ENCODE peak calls at places on chromosomes 11 and 22, in seven cellular contexts. A is MV-4-11; V is HCEC 1CT; D is GM18507; Z is GM23248; S is naive thymus-derived CD4-positive, alpha-beta T cell; I is activated naive CD4-positive, alpha-beta T cell treated with anti-CD3 and anti-CD28 coated beads, Interleukin-2, amount 10 ng/mL, durations not matched to agents 7 days and 5 days. H is an unnamed sample.

GRCh38 chr11:119472186-119472855 is 49.3 kb upstream of the THY1 start:
- DNase-seq in A (peak), V (peak), D (no peak), Z (peak), S (no peak), I (no peak), H (no peak)

GRCh38 chr11:3086114-3086513 is 28.9 kb upstream of the CARS1 start:
- DNase-seq in A (no peak), V (no peak), D (no peak), Z (no peak), S (no peak), I (no peak), H (no peak)

GRCh38 chr22:41917375-41917905 is 2.6 kb upstream of the SHISA8 start:
- DNase-seq in A (no peak), V (no peak), D (no peak), Z (no peak), S (no peak), I (no peak), H (no peak)

GRCh38 chr22:48949375-48950149 is 878.1 kb downstream of the BRD1 start:
- DNase-seq in A (no peak), V (no peak), D (no peak), Z (no peak), S (no peak), I (no peak), H (no peak)

GRCh38 chr11:44623716-44624491 is 58.4 kb downstream of the CD82 start:
- DNase-seq in A (no peak), V (no peak), D (no peak), Z (no peak), S (no peak), I (peak), H (no peak)

GRCh38 chr11:113603277-113604059 is 102.6 kb downstream of the TMPRSS5 start:
- DNase-seq in A (no peak), V (no peak), D (no peak), Z (peak), S (no peak), I (no peak), H (peak)

GRCh38 chr22:23685205-23685784 is 5.5 kb upstream of the RGL4 start:
- DNase-seq in A (no peak), V (peak), D (no peak), Z (peak), S (no peak), I (no peak), H (peak)

GRCh38 chr22:27462190-27462589 is 339.4 kb downstream of the MN1 start:
- DNase-seq in A (no peak), V (no peak), D (no peak), Z (peak), S (no peak), I (no peak), H (no peak)

GRCh38 chr11:86068138-86068861 is 584 bp downstream of the PICALM start:
- DNase-seq in A (no peak), V (peak), D (no peak), Z (peak), S (peak), I (peak), H (peak)

GRCh38 chr11:25065711-25066110 is 568.9 kb downstream of the LUZP2 start:
- DNase-seq in A (no peak), V (peak), D (no peak), Z (peak), S (no peak), I (no peak), H (no peak)

GRCh38 chr22:18023509-18024275 is 669 bp downstream of the MICAL3 start:
- DNase-seq in A (no peak), V (peak), D (no peak), Z (peak), S (peak), I (peak), H (peak)

GRCh38 chr22:42548597-42549328 is 5.0 kb upstream of the SERHL2 start:
- DNase-seq in A (no peak), V (no peak), D (no peak), Z (no peak), S (no peak), I (no peak), H (no peak)

GRCh38 chr11:116719102-116719501 is 53.7 kb downstream of the BUD13 start:
- DNase-seq in A (no peak), V (no peak), D (no peak), Z (no peak), S (no peak), I (no peak), H (no peak)

GRCh38 chr11:18012314-18012905 is 437 bp downstream of the SERGEF start:
- DNase-seq in A (no peak), V (no peak), D (no peak), Z (no peak), S (peak), I (no peak), H (peak)

GRCh38 chr11:839875-840617 is 2.3 kb downstream of the POLR2L start:
- DNase-seq in A (no peak), V (no peak), D (no peak), Z (peak), S (no peak), I (no peak), H (no peak)

GRCh38 chr11:112625816-112626215 is 335.4 kb upstream of the NCAM1 start:
- DNase-seq in A (no peak), V (no peak), D (no peak), Z (no peak), S (no peak), I (no peak), H (no peak)

GRCh38 chr11:101442171-101442570 is 141.6 kb downstream of the TRPC6 start:
- DNase-seq in A (no peak), V (peak), D (no peak), Z (peak), S (no peak), I (no peak), H (no peak)

GRCh38 chr11:17786824-17787525 is 52.4 kb downstream of the KCNC1 start:
- DNase-seq in A (no peak), V (peak), D (no peak), Z (peak), S (no peak), I (no peak), H (peak)

GRCh38 chr11:126165366-126166156 is 45.9 kb downstream of the RPUSD4 start:
- DNase-seq in A (no peak), V (no peak), D (no peak), Z (no peak), S (no peak), I (no peak), H (no peak)

GRCh38 chr11:1484716-1485503 is 1.7 kb downstream of the MOB2 start:
- DNase-seq in A (no peak), V (no peak), D (no peak), Z (no peak), S (no peak), I (no peak), H (peak)

GRCh38 chr11:65452806-65453490 is 30.4 kb downstream of the NEAT1 start:
- DNase-seq in A (peak), V (peak), D (no peak), Z (peak), S (no peak), I (no peak), H (peak)

GRCh38 chr22:27866136-27867091 is 52.6 kb downstream of the PITPNB start:
- DNase-seq in A (peak), V (peak), D (no peak), Z (peak), S (no peak), I (no peak), H (no peak)

GRCh38 chr11:68403831-68404230 is 56.7 kb upstream of the PPP6R3 start:
- DNase-seq in A (no peak), V (no peak), D (no peak), Z (no peak), S (no peak), I (no peak), H (no peak)

GRCh38 chr11:65870706-65871681 is 1.6 kb downstream of the EFEMP2 start:
- DNase-seq in A (peak), V (no peak), D (no peak), Z (no peak), S (no peak), I (no peak), H (peak)

GRCh38 chr11:102577182-102577581 is 46.6 kb upstream of the MMP7 start:
- DNase-seq in A (peak), V (no peak), D (no peak), Z (peak), S (peak), I (no peak), H (no peak)

GRCh38 chr22:20567371-20567847 is 60.0 kb downstream of the MED15 start:
- DNase-seq in A (no peak), V (no peak), D (no peak), Z (peak), S (no peak), I (no peak), H (no peak)

GRCh38 chr11:122756417-122756816 is 81.9 kb upstream of the CRTAM start:
- DNase-seq in A (peak), V (no peak), D (peak), Z (no peak), S (peak), I (peak), H (no peak)

GRCh38 chr22:33242078-33242477 is 183.9 kb upstream of the SYN3 start:
- DNase-seq in A (no peak), V (no peak), D (no peak), Z (no peak), S (no peak), I (no peak), H (no peak)

GRCh38 chr11:97683733-97684132 is 1293.9 kb downstream of the JRKL start:
- DNase-seq in A (peak), V (no peak), D (no peak), Z (no peak), S (no peak), I (no peak), H (no peak)

GRCh38 chr22:42400811-42401547 is 31.2 kb downstream of the NFAM1 start:
- DNase-seq in A (no peak), V (no peak), D (no peak), Z (no peak), S (no peak), I (no peak), H (no peak)

GRCh38 chr11:111086058-111086457 is 159.5 kb upstream of the POU2AF2 start:
- DNase-seq in A (no peak), V (no peak), D (no peak), Z (no peak), S (no peak), I (no peak), H (no peak)

GRCh38 chr11:33476945-33477584 is 219.9 kb downstream of the HIPK3 start:
- DNase-seq in A (no peak), V (peak), D (no peak), Z (peak), S (no peak), I (no peak), H (no peak)

GRCh38 chr11:64996710-64997380 is at the start of gene BATF2:
- DNase-seq in A (peak), V (peak), D (peak), Z (peak), S (no peak), I (peak), H (peak)

GRCh38 chr11:46674463-46675287 is 25.7 kb downstream of the ARHGAP1 start:
- DNase-seq in A (peak), V (no peak), D (no peak), Z (no peak), S (peak), I (peak), H (peak)

H was measured in psoas muscle.